ENCODE peak calls at places on chromosomes 2 and 18, in six cellular contexts. One of them, this sample, is unnamed.

GRCh38 chr18:68399721-68400120 is 315.2 kb downstream of the TMX3 start:
- DNase-seq in tibial artery: no peak
- DNase-seq in NCI-H1930: no peak
- DNase-seq in NCI-H1092 treated with DMSO at 0.1 percent for 48 hours: no peak
- DNase-seq in GM20000: no peak
- DNase-seq in aorta: no peak
- DNase-seq in this sample: no peak

GRCh38 chr18:63962137-63962536 is 7.7 kb upstream of the SERPINB8 start:
- DNase-seq in tibial artery: no peak
- DNase-seq in NCI-H1930: no peak
- DNase-seq in NCI-H1092 treated with DMSO at 0.1 percent for 48 hours: no peak
- DNase-seq in GM20000: no peak
- DNase-seq in aorta: no peak
- DNase-seq in this sample: no peak

GRCh38 chr18:39746201-39746600 is 2180.6 kb upstream of the CELF4 start:
- DNase-seq in tibial artery: no peak
- DNase-seq in NCI-H1930: no peak
- DNase-seq in NCI-H1092 treated with DMSO at 0.1 percent for 48 hours: no peak
- DNase-seq in GM20000: no peak
- DNase-seq in aorta: no peak
- DNase-seq in this sample: no peak

GRCh38 chr2:144629937-144630336 is 110.0 kb upstream of the ZEB2 start:
- DNase-seq in tibial artery: no peak
- DNase-seq in NCI-H1930: no peak
- DNase-seq in NCI-H1092 treated with DMSO at 0.1 percent for 48 hours: no peak
- DNase-seq in GM20000: no peak
- DNase-seq in aorta: no peak
- DNase-seq in this sample: no peak

GRCh38 chr2:1731963-1732768 is 12.1 kb downstream of the PXDN start:
- DNase-seq in tibial artery: peak
- DNase-seq in NCI-H1930: no peak
- DNase-seq in NCI-H1092 treated with DMSO at 0.1 percent for 48 hours: no peak
- DNase-seq in GM20000: no peak
- DNase-seq in aorta: peak
- DNase-seq in this sample: peak

GRCh38 chr2:189860161-189860560 is 75.9 kb downstream of the PMS1 start:
- DNase-seq in tibial artery: no peak
- DNase-seq in NCI-H1930: no peak
- DNase-seq in NCI-H1092 treated with DMSO at 0.1 percent for 48 hours: no peak
- DNase-seq in GM20000: no peak
- DNase-seq in aorta: no peak
- DNase-seq in this sample: no peak

GRCh38 chr2:149489452-149489851 is 98.1 kb downstream of the MMADHC start:
- DNase-seq in tibial artery: no peak
- DNase-seq in NCI-H1930: no peak
- DNase-seq in NCI-H1092 treated with DMSO at 0.1 percent for 48 hours: no peak
- DNase-seq in GM20000: no peak
- DNase-seq in aorta: no peak
- DNase-seq in this sample: no peak

GRCh38 chr2:143433158-143433557 is 303.9 kb downstream of the ARHGAP15 start:
- DNase-seq in tibial artery: no peak
- DNase-seq in NCI-H1930: no peak
- DNase-seq in NCI-H1092 treated with DMSO at 0.1 percent for 48 hours: no peak
- DNase-seq in GM20000: no peak
- DNase-seq in aorta: no peak
- DNase-seq in this sample: no peak

GRCh38 chr2:219627105-219628100 is at the start of gene SLC4A3:
- DNase-seq in tibial artery: no peak
- DNase-seq in NCI-H1930: peak
- DNase-seq in NCI-H1092 treated with DMSO at 0.1 percent for 48 hours: no peak
- DNase-seq in GM20000: peak
- DNase-seq in aorta: peak
- DNase-seq in this sample: no peak

GRCh38 chr2:207475546-207475945 is 54.2 kb upstream of the CREB1 start:
- DNase-seq in tibial artery: no peak
- DNase-seq in NCI-H1930: no peak
- DNase-seq in NCI-H1092 treated with DMSO at 0.1 percent for 48 hours: no peak
- DNase-seq in GM20000: no peak
- DNase-seq in aorta: no peak
- DNase-seq in this sample: no peak

GRCh38 chr2:119598576-119598975 is 54.3 kb downstream of the CFAP221 start:
- DNase-seq in tibial artery: no peak
- DNase-seq in NCI-H1930: no peak
- DNase-seq in NCI-H1092 treated with DMSO at 0.1 percent for 48 hours: peak
- DNase-seq in GM20000: no peak
- DNase-seq in aorta: no peak
- DNase-seq in this sample: no peak

GRCh38 chr2:77397763-77398162 is 124.4 kb downstream of the LRRTM4 start:
- DNase-seq in tibial artery: no peak
- DNase-seq in NCI-H1930: no peak
- DNase-seq in NCI-H1092 treated with DMSO at 0.1 percent for 48 hours: no peak
- DNase-seq in GM20000: no peak
- DNase-seq in aorta: no peak
- DNase-seq in this sample: no peak